ENCODE peak calls at places on chromosomes 7 and 10, in nine cellular contexts. B is body of pancreas, J is IMR-90, F is heart left ventricle, I is gastrocnemius medialis, O is A549, N is HepG2, R is lower leg skin, D is transverse colon. S is an unnamed sample.

GRCh38 chr10:130553846-130554245 is 417.7 kb downstream of the GLRX3 start:
- DNase-seq in I (no peak), J (no peak), R (peak), D (no peak), O (no peak), N (no peak), B (no peak), F (no peak), S (no peak)

GRCh38 chr10:68600041-68600778 is 40.1 kb downstream of the TET1 start:
- DNase-seq in D (peak), F (peak), J (peak), N (peak), B (peak), O (peak), I (peak), R (peak), S (peak)

GRCh38 chr7:50400114-50400513 is 50.0 kb downstream of the FIGNL1 start:
- DNase-seq in F (no peak), I (no peak), D (no peak), R (no peak), O (no peak), J (no peak), B (no peak), N (no peak), S (no peak)

GRCh38 chr7:155908385-155908784 is 96.1 kb upstream of the SHH start:
- DNase-seq in R (no peak), J (no peak), I (no peak), D (no peak), N (no peak), B (no peak), F (no peak), O (no peak), S (no peak)

GRCh38 chr7:25804154-25804553 is 347.8 kb upstream of the NFE2L3 start:
- DNase-seq in F (no peak), J (no peak), R (no peak), B (no peak), O (no peak), D (no peak), N (no peak), I (no peak), S (no peak)

GRCh38 chr7:102167254-102167653 is 119.4 kb upstream of the SH2B2 start:
- DNase-seq in B (no peak), D (no peak), N (no peak), F (no peak), R (no peak), I (peak), O (no peak), J (no peak), S (no peak)

GRCh38 chr7:36430171-36430570 is 40.5 kb downstream of the ANLN start:
- DNase-seq in J (peak), D (no peak), B (no peak), I (no peak), R (no peak), O (no peak), F (no peak), N (no peak), S (no peak)

GRCh38 chr7:75814407-75814947 is 871 bp upstream of the CCL24 start:
- DNase-seq in R (no peak), J (peak), I (no peak), O (no peak), N (no peak), D (no peak), B (no peak), F (no peak), S (no peak)

GRCh38 chr10:94361161-94361794 is 1.5 kb downstream of the NOC3L start:
- DNase-seq in O (peak), N (peak), D (peak), F (no peak), J (no peak), B (peak), I (no peak), R (no peak), S (peak)

GRCh38 chr7:82211333-82211732 is 232.2 kb downstream of the CACNA2D1 start:
- DNase-seq in B (no peak), R (no peak), O (no peak), F (no peak), J (no peak), D (no peak), I (peak), N (no peak), S (no peak)

GRCh38 chr10:35079763-35080162 is 10.4 kb downstream of the CUL2 start:
- DNase-seq in D (no peak), N (no peak), I (no peak), J (peak), F (no peak), B (no peak), R (no peak), O (peak), S (peak)

GRCh38 chr10:8594711-8595110 is 540.2 kb downstream of the GATA3 start:
- DNase-seq in D (no peak), R (no peak), B (no peak), J (no peak), O (no peak), I (no peak), F (no peak), N (no peak), S (no peak)

GRCh38 chr10:125562737-125563136 is 120.2 kb downstream of the TEX36 start:
- DNase-seq in O (peak), N (no peak), B (no peak), F (no peak), I (no peak), R (no peak), D (no peak), J (no peak), S (no peak)

GRCh38 chr7:142539901-142540300 is 209.4 kb upstream of the PRSS1 start:
- DNase-seq in N (no peak), J (peak), I (no peak), R (no peak), B (no peak), D (no peak), O (peak), F (no peak), S (no peak)

GRCh38 chr7:56009695-56010094 is 41.5 kb downstream of the PSPH start:
- DNase-seq in N (peak), D (peak), I (no peak), B (peak), R (no peak), O (no peak), J (no peak), F (no peak), S (no peak)

GRCh38 chr7:54967384-54967783 is 51.4 kb upstream of the EGFR start:
- DNase-seq in R (no peak), N (peak), B (peak), O (peak), F (no peak), I (no peak), D (no peak), J (peak), S (no peak)

GRCh38 chr7:128877756-128878120 is 15.1 kb downstream of the ATP6V1F start:
- DNase-seq in I (no peak), D (peak), J (no peak), N (no peak), B (no peak), O (no peak), R (no peak), F (no peak), S (no peak)

GRCh38 chr7:72254455-72254854 is 157.7 kb downstream of the CALN1 start:
- DNase-seq in J (no peak), I (no peak), D (no peak), R (no peak), B (no peak), N (no peak), O (no peak), F (no peak), S (no peak)

GRCh38 chr10:48604408-48605263 is at the start of gene ARHGAP22:
- DNase-seq in F (peak), R (peak), I (no peak), O (peak), J (peak), N (no peak), B (no peak), D (peak), S (no peak)

GRCh38 chr10:89643812-89644690 is 991 bp downstream of the PANK1 start:
- DNase-seq in I (peak), N (peak), O (peak), J (peak), R (peak), D (peak), F (peak), B (peak), S (peak)

GRCh38 chr7:100477871-100478248 is 1.2 kb downstream of the TSC22D4 start:
- DNase-seq in J (no peak), I (no peak), B (no peak), F (no peak), D (no peak), O (no peak), N (no peak), R (no peak), S (no peak)

GRCh38 chr7:19674266-19674960 is 34.4 kb downstream of the POLR1F start:
- DNase-seq in F (no peak), I (no peak), O (no peak), R (no peak), B (no peak), D (no peak), N (no peak), J (no peak), S (peak)

GRCh38 chr7:1098243-1099153 is 10.6 kb downstream of the GPER1 start:
- DNase-seq in N (no peak), R (no peak), B (no peak), I (no peak), D (no peak), O (no peak), J (no peak), F (no peak), S (no peak)
- H3K4me3 ChIP-seq in N (no peak), R (no peak), B (no peak), I (no peak), D (no peak), O (no peak), J (no peak), F (no peak), S (no peak)

DNA sequence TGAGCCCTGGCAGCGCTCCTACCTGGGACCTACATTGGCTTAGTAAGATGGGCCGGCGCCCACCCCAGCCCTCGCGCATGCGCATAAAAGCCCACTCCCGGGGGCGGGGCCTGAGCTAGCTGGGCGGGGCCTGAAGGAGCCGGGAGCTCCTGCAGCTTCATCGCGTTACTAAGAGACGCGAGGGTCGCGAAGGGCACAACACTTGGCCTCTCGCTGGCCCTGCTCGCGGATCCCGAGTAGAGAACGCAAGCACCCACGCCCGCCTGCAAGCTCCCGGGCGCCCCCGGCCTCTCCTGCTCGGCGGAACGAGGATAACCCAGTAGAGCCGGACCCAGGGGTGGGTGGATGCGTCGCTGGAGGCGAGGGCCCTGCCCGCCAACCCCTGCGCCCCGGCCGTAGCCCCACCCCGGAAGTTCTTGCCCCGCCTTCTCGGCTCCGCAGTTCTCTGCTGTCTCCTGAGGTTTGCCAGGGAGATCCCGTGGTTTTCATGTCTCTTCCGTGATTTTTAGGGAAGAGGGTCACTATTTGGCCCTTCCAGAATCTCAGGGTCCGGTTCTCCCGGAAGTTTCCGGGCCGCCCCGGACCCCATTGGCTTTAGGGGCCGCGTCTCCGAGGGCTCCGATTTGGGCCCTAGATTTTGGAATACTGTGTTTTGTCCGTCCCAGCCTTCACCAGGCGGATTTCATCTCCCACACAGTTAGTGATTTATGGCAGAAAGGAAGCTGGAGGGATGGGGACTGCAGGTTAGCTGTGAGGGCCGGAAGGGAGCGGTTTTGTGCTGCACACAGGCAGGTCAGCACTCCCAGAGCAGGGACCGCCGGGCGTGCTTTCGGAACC is at the start of gene MEIG1:
- DNase-seq in F (peak), J (peak), R (peak), N (peak), O (peak), D (peak), B (peak), I (peak), S (peak)
- TF ChIP-seq POLR2A in F (no peak), J (peak), R (no peak), N (peak), O (peak), D (peak), B (peak), I (peak), S (peak)

GRCh38 chr7:137798073-137798763 is 48.6 kb downstream of the DGKI start:
- DNase-seq in J (no peak), O (no peak), D (no peak), R (no peak), B (no peak), I (no peak), F (no peak), N (no peak), S (no peak)
- H3K4me3 ChIP-seq in J (no peak), O (no peak), D (no peak), R (no peak), B (no peak), I (no peak), F (no peak), N (no peak), S (no peak)

DNA sequence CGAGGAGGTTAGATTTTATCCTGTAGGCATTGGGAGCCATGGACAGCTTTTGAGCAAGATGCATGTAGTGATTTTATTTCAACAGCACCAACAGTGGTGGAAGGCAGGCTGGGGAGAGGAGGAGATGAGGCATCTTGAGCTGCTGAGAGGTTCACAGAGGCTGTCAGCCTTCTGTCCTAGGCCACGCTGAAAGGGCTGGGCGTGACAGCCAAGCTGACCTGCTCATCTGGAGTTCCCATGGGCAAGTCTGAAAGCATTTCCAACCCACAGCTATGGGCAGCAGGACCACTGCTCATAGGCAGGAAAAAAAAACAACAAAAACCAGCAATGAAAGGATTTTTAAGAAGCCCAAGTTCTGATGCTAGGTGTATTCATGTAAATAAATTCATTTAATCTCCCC is 7.7 kb downstream of the NEURL1 start:
- DNase-seq in R (no peak), O (no peak), F (no peak), D (no peak), J (no peak), N (no peak), B (no peak), I (no peak), S (no peak)
- TF ChIP-seq POLR2A in R (no peak), O (no peak), F (no peak), D (no peak), J (no peak), N (no peak), B (no peak), I (no peak), S (no peak)

GRCh38 chr10:20369863-20370736 is 527.0 kb downstream of the NEBL start:
- DNase-seq in I (no peak), F (no peak), D (peak), J (no peak), N (no peak), R (no peak), B (no peak), O (no peak), S (no peak)
- H3K4me3 ChIP-seq in I (no peak), F (no peak), D (no peak), J (no peak), N (no peak), R (no peak), B (no peak), O (no peak), S (no peak)

GRCh38 chr7:44922351-44922694 is 37.0 kb upstream of the PURB start:
- DNase-seq in D (no peak), J (no peak), N (no peak), F (no peak), I (no peak), B (no peak), R (no peak), O (no peak), S (no peak)
- TF ChIP-seq POLR2A in D (no peak), J (no peak), N (no peak), F (no peak), I (no peak), B (no peak), R (no peak), O (no peak), S (no peak)

GRCh38 chr7:922334-923107 is 32.0 kb downstream of the ADAP1 start:
- DNase-seq in I (no peak), B (peak), R (peak), F (peak), O (no peak), J (no peak), D (peak), N (no peak), S (peak)
- H3K4me3 ChIP-seq in I (no peak), B (no peak), R (no peak), F (no peak), O (no peak), J (no peak), D (peak), N (no peak), S (peak)

GRCh38 chr10:46216836-46217748 is 69.7 kb upstream of the ANTXRL start:
- DNase-seq in I (no peak), O (no peak), B (no peak), F (no peak), R (peak), D (no peak), N (no peak), J (no peak), S (peak)
- TF ChIP-seq POLR2A in I (no peak), O (no peak), B (no peak), F (no peak), R (no peak), D (no peak), N (no peak), J (no peak), S (no peak)

DNA sequence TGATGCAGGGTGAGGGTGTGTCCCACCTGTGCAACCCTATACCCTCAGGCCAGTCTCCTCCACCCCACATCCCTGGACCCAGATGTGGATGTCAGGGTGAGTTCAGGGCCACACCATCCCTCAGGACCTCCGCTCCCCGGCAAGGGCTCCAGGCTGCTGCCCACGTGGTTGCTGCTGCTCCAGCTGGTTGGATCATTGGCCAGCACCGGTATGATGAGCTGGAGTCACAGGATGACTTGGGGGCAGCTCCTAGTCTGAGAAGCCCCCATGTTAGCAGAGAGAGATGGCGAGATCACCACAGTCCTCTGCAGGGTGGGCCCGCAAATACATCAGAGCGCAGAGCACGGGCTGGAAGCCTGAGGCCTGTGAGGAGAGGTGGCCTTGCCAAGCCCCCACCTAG is 103.3 kb upstream of the GDF10 start:
- DNase-seq in D (no peak), O (no peak), R (peak), J (no peak), F (no peak), B (no peak), I (no peak), N (no peak), S (no peak)
- H3K4me3 ChIP-seq in D (no peak), O (no peak), R (no peak), J (no peak), F (no peak), B (no peak), I (no peak), N (no peak), S (no peak)

S was measured in NB4.